ENCODE peak calls at places on chromosomes 6 and 20, in ten cellular contexts. U is neural progenitor cell, L is MCF 10A, B is occipital lobe, P is H7, X is mesendoderm, W is bronchial epithelial cell, Y is GM13976, V is SHP77, N is AG10803. H is an unnamed sample.

GRCh38 chr20:50254466-50255079 is 63.9 kb downstream of the CEBPB start:
- DNase-seq in P (no peak), U (no peak), L (no peak), W (no peak), B (no peak), Y (no peak), V (no peak), N (no peak), X (no peak), H (no peak)

GRCh38 chr6:41442800-41443501 is 103.2 kb upstream of the FOXP4 start:
- DNase-seq in Y (peak; percentile 34), N (peak; percentile 36), B (no peak), U (peak; percentile 89), V (no peak), X (peak; percentile 95), W (no peak), L (no peak), P (peak; percentile 95), H (no peak)

GRCh38 chr6:46381579-46381978 is 109.7 kb downstream of the RCAN2 start:
- DNase-seq in L (no peak), B (no peak), Y (no peak), X (no peak), U (no peak), V (no peak), P (no peak), W (no peak), N (no peak), H (no peak)

GRCh38 chr6:138287144-138287955 is 69.1 kb upstream of the PBOV1 start:
- DNase-seq in W (peak; percentile 56), B (no peak), X (peak; percentile 74), U (peak; percentile 47), V (peak; percentile 55), L (peak; percentile 61), P (peak; percentile 82), Y (peak; percentile 74), N (no peak), H (peak; percentile 9)

GRCh38 chr6:36998723-36999466 is 6.6 kb upstream of the FGD2 start:
- DNase-seq in Y (no peak), N (no peak), W (no peak), V (peak; percentile 76), L (no peak), B (no peak), U (no peak), X (no peak), P (no peak), H (no peak)

GRCh38 chr6:11093065-11093590 is 506 bp upstream of the SMIM13 start:
- DNase-seq in P (no peak), N (peak; percentile 33), L (peak; percentile 44), Y (peak; percentile 75), U (no peak), W (peak; percentile 42), V (peak; percentile 73), X (no peak), B (peak; percentile 48), H (no peak)

GRCh38 chr6:135014353-135014832 is 40.2 kb downstream of the HBS1L start:
- DNase-seq in W (no peak), V (no peak), B (no peak), Y (peak; percentile 49), X (no peak), L (no peak), P (no peak), U (no peak), N (no peak), H (no peak)

GRCh38 chr20:3218307-3218988 is 9.2 kb downstream of the ITPA start:
- DNase-seq in P (peak; percentile 99), N (peak; percentile 24), V (peak; percentile 73), W (no peak), Y (peak; percentile 90), L (peak; percentile 60), B (no peak), X (peak; percentile 75), U (peak; percentile 74), H (peak; percentile 62)

GRCh38 chr20:61370841-61371303 is 118.8 kb downstream of the CDH4 start:
- DNase-seq in X (no peak), N (no peak), Y (no peak), L (no peak), P (no peak), U (peak; percentile 76), V (no peak), W (no peak), B (no peak), H (no peak)

GRCh38 chr6:153003294-153003645 is 761 bp upstream of the MTRF1L start:
- DNase-seq in L (peak; percentile 37), Y (no peak), P (no peak), W (peak; percentile 53), X (peak; percentile 47), N (no peak), V (no peak), U (peak; percentile 15), B (no peak), H (no peak)

GRCh38 chr6:141057761-141058160 is 1075.0 kb upstream of the GJE1 start:
- DNase-seq in V (no peak), L (no peak), Y (no peak), P (no peak), U (no peak), N (no peak), W (no peak), X (no peak), B (no peak), H (no peak)

GRCh38 chr20:46129955-46130481 is 11.9 kb downstream of the CD40 start:
- DNase-seq in U (no peak), W (no peak), Y (peak; percentile 48), B (peak; percentile 28), X (peak; percentile 34), N (no peak), L (no peak), V (peak; percentile 46), P (no peak), H (no peak)

GRCh38 chr20:44198872-44199271 is 11.7 kb downstream of the OSER1 start:
- DNase-seq in N (no peak), V (no peak), P (no peak), X (no peak), L (no peak), U (no peak), B (no peak), Y (no peak), W (no peak), H (no peak)

GRCh38 chr6:35015476-35015875 is 125.7 kb downstream of the TCP11 start:
- DNase-seq in Y (no peak), P (no peak), L (no peak), W (no peak), B (no peak), U (no peak), V (no peak), X (no peak), N (no peak), H (no peak)

GRCh38 chr6:69974193-69974592 is 107.8 kb downstream of the COL19A1 start:
- DNase-seq in X (no peak), V (peak; percentile 19), P (no peak), W (peak; percentile 96), L (peak; percentile 38), U (no peak), Y (no peak), N (no peak), B (no peak), H (no peak)

GRCh38 chr20:8124639-8125038 is 7.4 kb upstream of the PLCB1 start:
- DNase-seq in U (no peak), X (no peak), B (no peak), W (peak; percentile 58), N (no peak), V (no peak), L (no peak), Y (no peak), P (no peak), H (no peak)

GRCh38 chr6:105319331-105319730 is 83.6 kb downstream of the PREP start:
- DNase-seq in U (no peak), Y (no peak), L (peak; percentile 56), X (no peak), P (no peak), N (peak; percentile 54), W (peak; percentile 26), V (no peak), B (no peak), H (no peak)

GRCh38 chr6:108165714-108166663 is at the start of gene NR2E1:
- DNase-seq in L (no peak), U (peak; percentile 65), V (no peak), P (peak; percentile 87), Y (no peak), W (peak; percentile 7), X (no peak), B (no peak), N (no peak), H (no peak)

GRCh38 chr6:126261792-126262421 is 78.0 kb upstream of the CENPW start:
- DNase-seq in U (no peak), X (peak; percentile 13), P (peak; percentile 46), L (no peak), N (no peak), W (no peak), Y (no peak), B (no peak), V (no peak), H (no peak)

GRCh38 chr6:2476376-2476775 is 231.0 kb upstream of the GMDS start:
- DNase-seq in B (no peak), P (no peak), X (no peak), V (no peak), L (peak; percentile 42), Y (no peak), N (peak; percentile 20), W (peak; percentile 77), U (no peak), H (no peak)

GRCh38 chr6:78538002-78538401 is 329.3 kb upstream of the IRAK1BP1 start:
- DNase-seq in X (no peak), P (no peak), L (peak; percentile 2), W (peak; percentile 92), N (no peak), U (no peak), Y (no peak), V (no peak), B (no peak), H (no peak)

GRCh38 chr20:37295001-37295400 is 5.5 kb downstream of the MANBAL start:
- DNase-seq in U (no peak), L (peak; percentile 98), B (no peak), Y (no peak), N (peak; percentile 97), W (peak; percentile 100), V (peak; percentile 14), X (peak; percentile 91), P (no peak), H (no peak)

GRCh38 chr6:151209071-151209831 is 30.5 kb upstream of the AKAP12 start:
- DNase-seq in V (peak; percentile 30), N (no peak), Y (no peak), B (no peak), P (no peak), U (no peak), L (peak; percentile 39), W (peak; percentile 72), X (no peak), H (no peak)

GRCh38 chr6:11430036-11430435 is 107.5 kb upstream of the TMEM170B start:
- DNase-seq in N (peak; percentile 80), V (no peak), U (no peak), P (no peak), W (no peak), Y (no peak), B (no peak), X (no peak), L (no peak), H (no peak)

GRCh38 chr6:88761237-88762031 is 202.0 kb downstream of the RNGTT start:
- DNase-seq in W (no peak), B (no peak), N (no peak), X (peak; percentile 46), U (peak; percentile 25), Y (peak; percentile 27), L (no peak), V (no peak), P (peak; percentile 3), H (no peak)

GRCh38 chr20:34581341-34582189 is 23.0 kb downstream of the MAP1LC3A start:
- DNase-seq in L (no peak), N (peak; percentile 75), P (no peak), W (no peak), B (no peak), Y (peak; percentile 39), X (peak; percentile 46), V (no peak), U (peak; percentile 35), H (no peak)

GRCh38 chr20:63178445-63178818 is 37.5 kb downstream of the YTHDF1 start:
- DNase-seq in V (no peak), W (no peak), X (peak; percentile 51), B (no peak), L (no peak), N (no peak), U (peak; percentile 93), Y (no peak), P (peak; percentile 96), H (no peak)

GRCh38 chr20:62918830-62919229 is 7.5 kb downstream of the DIDO1 start:
- DNase-seq in B (no peak), X (no peak), V (no peak), W (no peak), L (no peak), N (no peak), P (no peak), Y (no peak), U (no peak), H (peak; percentile 20)